ENCODE peak calls at places on chromosomes 16 and 17, in four cellular contexts. Y is nephron progenitor cell, V is AG08395, O is NCI-H69. E is an unnamed sample.

GRCh38 chr17:42251115-42251514 is 25.1 kb downstream of the STAT5B start:
- DNase-seq in Y (no peak), V (no peak), O (no peak), E (no peak)

GRCh38 chr17:81859906-81860755 is at the start of gene P4HB:
- DNase-seq in Y (peak; percentile 95), V (no peak), O (peak; percentile 63), E (no peak)

GRCh38 chr16:66474750-66475199 is 47.7 kb downstream of the BEAN1 start:
- DNase-seq in Y (no peak), V (no peak), O (peak; percentile 85), E (no peak)

GRCh38 chr17:75590314-75590761 is 2.7 kb downstream of the MYO15B start:
- DNase-seq in Y (no peak), V (no peak), O (no peak), E (no peak)

GRCh38 chr16:49492896-49493620 is 119.5 kb downstream of the C16orf78 start:
- DNase-seq in Y (no peak), V (no peak), O (no peak), E (no peak)

GRCh38 chr17:83129676-83130075 is 50.3 kb downstream of the METRNL start:
- DNase-seq in Y (no peak), V (no peak), O (no peak), E (no peak)

GRCh38 chr16:21156767-21157467 is 1.6 kb upstream of the LDAF1 start:
- DNase-seq in Y (peak; percentile 37), V (peak; percentile 89), O (peak; percentile 66), E (peak; percentile 93)

GRCh38 chr16:20660325-20660724 is 37.2 kb downstream of the ACSM1 start:
- DNase-seq in Y (no peak), V (no peak), O (no peak), E (no peak)

GRCh38 chr17:51052235-51052634 is 68.4 kb downstream of the SPAG9 start:
- DNase-seq in Y (no peak), V (no peak), O (peak; percentile 63), E (no peak)

GRCh38 chr17:7701681-7702080 is 3.3 kb upstream of the EFNB3 start:
- DNase-seq in Y (no peak), V (no peak), O (no peak), E (no peak)

GRCh38 chr17:50209472-50210248 is 8.2 kb upstream of the COL1A1 start:
- DNase-seq in Y (peak; percentile 80), V (peak; percentile 95), O (peak; percentile 37), E (peak; percentile 82)

E was measured in NCI-H82.